ENCODE peak calls at places on chromosomes 6 and 20, in four cellular contexts. U is mesendoderm, O is H1, Q is H9. G is an unnamed sample.

GRCh38 chr6:38378801-38379200 is 260.9 kb downstream of the BTBD9 start:
- DNase-seq in U (no peak), O (no peak), Q (no peak), G (no peak)

GRCh38 chr20:32621071-32621913 is 36.2 kb upstream of the NOL4L start:
- DNase-seq in U (no peak), O (no peak), Q (peak), G (no peak)

GRCh38 chr6:14903176-14904088 is 342.4 kb upstream of the JARID2 start:
- DNase-seq in U (no peak), O (no peak), Q (no peak), G (no peak)

GRCh38 chr6:70957284-70957617 is 391 bp upstream of the B3GAT2 start:
- DNase-seq in U (no peak), O (no peak), Q (no peak), G (no peak)

GRCh38 chr6:47479156-47479541 is 1.6 kb downstream of the CD2AP start:
- DNase-seq in U (no peak), O (no peak), Q (no peak), G (no peak)

GRCh38 chr6:36682328-36683144 is 4.0 kb downstream of the CDKN1A start:
- DNase-seq in U (peak), O (no peak), Q (peak), G (peak)

GRCh38 chr6:130625825-130626500 is 201.2 kb upstream of the SMLR1 start:
- DNase-seq in U (peak), O (no peak), Q (no peak), G (no peak)

GRCh38 chr6:73309534-73309783 is 44.6 kb downstream of the DPPA5 start:
- DNase-seq in U (no peak), O (peak), Q (no peak), G (no peak)

GRCh38 chr20:16664031-16664430 is 65.8 kb upstream of the SNRPB2 start:
- DNase-seq in U (no peak), O (no peak), Q (no peak), G (no peak)

GRCh38 chr6:43020847-43021246 is 576 bp upstream of the RRP36 start:
- DNase-seq in U (peak), O (peak), Q (peak), G (no peak)

GRCh38 chr6:15987569-15987968 is 141.3 kb upstream of the MYLIP start:
- DNase-seq in U (peak), O (no peak), Q (peak), G (peak)

GRCh38 chr6:122803056-122803695 is 14.1 kb downstream of the SMPDL3A start:
- DNase-seq in U (no peak), O (no peak), Q (no peak), G (no peak)

GRCh38 chr20:39775110-39775509 is 813.0 kb downstream of the DHX35 start:
- DNase-seq in U (no peak), O (no peak), Q (no peak), G (no peak)

GRCh38 chr6:30828027-30828962 is 56.0 kb upstream of the DDR1 start:
- DNase-seq in U (peak), O (peak), Q (peak), G (peak)

GRCh38 chr6:136920216-136920857 is 1.8 kb upstream of the SLC35D3 start:
- DNase-seq in U (no peak), O (no peak), Q (no peak), G (no peak)

GRCh38 chr6:44441091-44441855 is 53.8 kb downstream of the CDC5L start:
- DNase-seq in U (no peak), O (no peak), Q (no peak), G (no peak)

GRCh38 chr6:156427345-156427744 is 349.8 kb upstream of the ARID1B start:
- DNase-seq in U (no peak), O (no peak), Q (no peak), G (peak)

GRCh38 chr20:33733654-33734576 is 2.1 kb downstream of the ZNF341 start:
- DNase-seq in U (peak), O (peak), Q (no peak), G (peak)

GRCh38 chr20:33532753-33533459 is 43.0 kb downstream of the CBFA2T2 start:
- DNase-seq in U (no peak), O (no peak), Q (no peak), G (no peak)

GRCh38 chr20:34736106-34736505 is 32.0 kb downstream of the TP53INP2 start:
- DNase-seq in U (no peak), O (no peak), Q (no peak), G (no peak)

GRCh38 chr6:156425374-156425773 is 351.8 kb upstream of the ARID1B start:
- DNase-seq in U (no peak), O (no peak), Q (no peak), G (no peak)

GRCh38 chr6:169527306-169527705 is 174.5 kb downstream of the WDR27 start:
- DNase-seq in U (no peak), O (no peak), Q (no peak), G (no peak)

GRCh38 chr6:169529931-169530761 is 171.7 kb downstream of the WDR27 start:
- DNase-seq in U (no peak), O (no peak), Q (no peak), G (peak)

GRCh38 chr6:169530762-169531143 is 171.1 kb downstream of the WDR27 start:
- DNase-seq in U (no peak), O (no peak), Q (no peak), G (no peak)

GRCh38 chr6:169533656-169534421 is 168.0 kb downstream of the WDR27 start:
- DNase-seq in U (no peak), O (no peak), Q (no peak), G (no peak)

GRCh38 chr6:169528755-169529154 is 173.1 kb downstream of the WDR27 start:
- DNase-seq in U (no peak), O (no peak), Q (no peak), G (no peak)
- H2BK5ac ChIP-seq in U (no peak), O (no peak), Q (no peak), G (no peak)

DNA sequence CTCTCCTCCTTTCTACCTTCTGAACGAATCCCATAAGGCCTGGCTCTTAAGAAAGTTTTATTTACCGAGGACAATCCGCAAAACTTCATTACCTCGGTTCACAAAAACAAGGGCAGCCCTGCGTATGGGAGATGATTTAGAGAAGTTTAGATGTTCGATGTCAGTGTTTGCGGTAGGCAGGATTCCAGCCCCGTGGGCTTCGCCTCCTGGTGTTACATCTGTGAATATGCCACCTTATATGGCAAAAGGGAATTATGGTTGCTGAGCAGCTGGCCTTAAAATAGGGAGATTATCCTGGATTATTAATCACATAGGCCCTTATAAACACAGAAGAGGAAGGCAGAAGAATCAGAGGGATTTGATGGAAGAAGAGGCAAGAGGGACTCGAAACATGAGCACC is 21.1 kb downstream of the BMP6 start:
- DNase-seq in U (no peak), O (no peak), Q (no peak), G (no peak)
- H2BK5ac ChIP-seq in U (no peak), O (no peak), Q (no peak), G (no peak)

GRCh38 chr20:62549499-62550086 is 73.8 kb upstream of the GATA5 start:
- DNase-seq in U (no peak), O (peak), Q (no peak), G (no peak)

GRCh38 chr20:62550087-62550565 is 74.3 kb upstream of the GATA5 start:
- DNase-seq in U (peak), O (no peak), Q (no peak), G (no peak)

GRCh38 chr20:62547364-62547763 is 71.6 kb upstream of the GATA5 start:
- DNase-seq in U (no peak), O (no peak), Q (no peak), G (no peak)

GRCh38 chr20:62548483-62548882 is 72.7 kb upstream of the GATA5 start:
- DNase-seq in U (no peak), O (no peak), Q (no peak), G (no peak)

GRCh38 chr20:62549029-62549428 is 73.2 kb upstream of the GATA5 start:
- DNase-seq in U (no peak), O (no peak), Q (no peak), G (no peak)
- H2BK5ac ChIP-seq in U (no peak), O (no peak), Q (no peak), G (no peak)

GRCh38 chr6:150868759-150869158 is 3.3 kb downstream of the MTHFD1L start:
- DNase-seq in U (no peak), O (no peak), Q (no peak), G (peak)
- H2BK5ac ChIP-seq in U (no peak), O (no peak), Q (no peak), G (no peak)

GRCh38 chr6:56668158-56668557 is 25.5 kb upstream of the DST start:
- DNase-seq in U (no peak), O (no peak), Q (no peak), G (no peak)

GRCh38 chr6:56667336-56667735 is 24.6 kb upstream of the DST start:
- DNase-seq in U (no peak), O (no peak), Q (no peak), G (no peak)

GRCh38 chr6:56671160-56671559 is 28.5 kb upstream of the DST start:
- DNase-seq in U (no peak), O (no peak), Q (no peak), G (no peak)

GRCh38 chr6:56669041-56669440 is 26.4 kb upstream of the DST start:
- DNase-seq in U (no peak), O (no peak), Q (no peak), G (no peak)

GRCh38 chr6:56669585-56669984 is 26.9 kb upstream of the DST start:
- DNase-seq in U (no peak), O (no peak), Q (no peak), G (no peak)
- H2BK5ac ChIP-seq in U (no peak), O (no peak), Q (no peak), G (no peak)

GRCh38 chr20:50442526-50442925 is 67.7 kb upstream of the PTPN1 start:
- DNase-seq in U (no peak), O (no peak), Q (no peak), G (no peak)
- H2BK5ac ChIP-seq in U (no peak), O (no peak), Q (no peak), G (no peak)

GRCh38 chr6:52576054-52576391 is 837 bp downstream of the TRAM2 start:
- DNase-seq in U (no peak), O (no peak), Q (no peak), G (no peak)
- H2BK5ac ChIP-seq in U (peak), O (no peak), Q (no peak), G (no peak)

GRCh38 chr20:6699931-6700562 is 67.4 kb upstream of the BMP2 start:
- DNase-seq in U (no peak), O (no peak), Q (no peak), G (no peak)
- H2BK5ac ChIP-seq in U (no peak), O (no peak), Q (no peak), G (no peak)

DNA sequence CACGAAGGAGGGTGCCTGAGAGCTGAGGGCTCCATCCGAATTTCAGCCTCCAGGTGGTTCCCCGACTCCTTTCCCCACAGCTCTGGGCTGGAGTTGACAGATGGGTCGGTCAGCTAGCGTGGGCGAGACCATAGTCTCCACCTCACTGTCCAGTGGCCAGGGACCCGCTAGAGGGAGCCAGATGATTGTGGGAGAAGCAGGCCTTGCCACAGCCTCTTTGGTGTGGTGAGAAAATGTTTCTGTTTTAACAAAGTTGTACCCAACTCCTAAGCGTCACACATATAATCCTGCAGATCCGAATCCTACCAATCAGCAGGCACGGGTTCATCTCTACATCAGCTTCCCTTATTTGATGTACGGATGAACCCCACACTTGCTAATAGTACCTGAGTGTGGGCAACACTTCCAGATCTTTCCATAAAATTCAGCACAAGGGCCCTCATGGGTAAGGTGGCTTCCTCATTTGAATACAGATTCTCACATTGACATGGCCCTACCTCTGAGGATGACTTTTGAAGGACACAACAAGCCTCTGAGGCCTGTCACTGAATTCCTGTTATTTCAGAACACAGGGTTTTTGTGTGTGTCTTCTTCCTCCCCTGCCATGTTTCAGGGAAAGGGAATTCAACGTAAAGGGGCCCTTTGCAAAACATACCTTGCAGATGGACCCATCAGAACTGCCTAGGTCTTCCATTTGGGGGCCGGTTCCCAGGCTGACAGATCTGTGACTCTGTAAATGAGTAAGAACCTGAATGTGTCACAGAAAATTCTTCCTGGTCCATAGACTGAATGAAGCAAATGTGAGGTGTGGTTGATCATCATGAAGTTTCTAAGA is 103.2 kb upstream of the DUSP22 start:
- DNase-seq in U (peak), O (peak), Q (peak), G (peak)
- H2BK5ac ChIP-seq in U (no peak), O (no peak), Q (no peak), G (no peak)

DNA sequence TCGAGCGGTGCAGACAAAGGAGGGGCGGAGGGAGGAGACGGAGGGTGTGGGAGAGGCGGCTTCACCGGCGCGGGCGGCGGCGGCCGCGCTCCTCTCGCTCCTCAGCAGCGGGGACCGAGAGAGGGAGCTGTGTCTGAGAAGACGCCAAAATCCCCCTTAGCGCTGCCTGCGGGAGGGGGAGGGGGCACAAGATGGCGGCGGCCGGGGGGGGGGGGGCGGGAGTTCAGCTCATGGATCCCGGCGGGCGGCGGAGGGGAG is 260 bp downstream of the ADNP start:
- DNase-seq in U (no peak), O (no peak), Q (no peak), G (no peak)
- H2BK5ac ChIP-seq in U (no peak), O (peak), Q (no peak), G (peak)

G was measured in trophoblast cell.